ENCODE peak calls at places on chromosomes 12 and 14, in seven cellular contexts. A, E, T, U, Y, Q and M are unnamed samples.

GRCh38 chr14:53391156-53391555 is 238.0 kb upstream of the DDHD1 start:
- DNase-seq in Q (peak), U (no peak), E (no peak), Y (no peak), A (no peak), T (peak), M (no peak)

GRCh38 chr12:52634266-52635056 is 16.1 kb upstream of the KRT73 start:
- DNase-seq in E (no peak), A (peak), U (no peak), Y (no peak), Q (peak), T (no peak), M (no peak)

GRCh38 chr12:16148938-16149337 is 128.5 kb downstream of the SLC15A5 start:
- DNase-seq in Q (no peak), E (no peak), Y (no peak), A (no peak), U (no peak), T (no peak), M (no peak)

GRCh38 chr14:97218713-97219355 is 421.7 kb downstream of the VRK1 start:
- DNase-seq in Q (no peak), Y (no peak), T (no peak), E (peak), U (no peak), A (no peak), M (no peak)

GRCh38 chr14:68523994-68524725 is 268.7 kb downstream of the ZFP36L1 start:
- DNase-seq in E (no peak), Q (no peak), U (no peak), Y (no peak), T (no peak), A (no peak), M (no peak)

GRCh38 chr12:64452559-64453329 is 824 bp downstream of the TBK1 start:
- DNase-seq in Y (peak), A (no peak), Q (peak), E (no peak), U (peak), T (peak), M (peak)

GRCh38 chr12:79360269-79360668 is 330.5 kb downstream of the PAWR start:
- DNase-seq in Y (no peak), A (no peak), T (no peak), U (no peak), Q (no peak), E (no peak), M (no peak)

GRCh38 chr12:107319536-107320030 is 226.2 kb upstream of the CRY1 start:
- DNase-seq in T (no peak), U (no peak), E (no peak), Y (no peak), A (no peak), Q (no peak), M (no peak)

GRCh38 chr12:12964255-12964654 is 12.3 kb upstream of the GPRC5D start:
- DNase-seq in Y (no peak), U (no peak), E (no peak), T (peak), Q (peak), A (no peak), M (no peak)

GRCh38 chr12:25040593-25040992 is 91.7 kb upstream of the BCAT1 start:
- DNase-seq in U (no peak), A (no peak), Q (no peak), E (no peak), T (no peak), Y (no peak), M (no peak)

GRCh38 chr14:64444984-64445845 is 20.1 kb upstream of the AKAP5 start:
- DNase-seq in E (no peak), A (no peak), Y (no peak), Q (peak), U (no peak), T (peak), M (no peak)